ENCODE peak calls at places on chromosomes 5 and 9, in six cellular contexts. W is PC-3, P is fibroblast of lung, J is GM20000, O is B cell, X is tibial nerve. C is an unnamed sample.

GRCh38 chr5:2288968-2289367 is 406.2 kb upstream of the IRX4 start:
- DNase-seq in W (no peak), P (no peak), J (no peak), O (no peak), X (no peak), C (no peak)

GRCh38 chr9:8156336-8156735 is 356.8 kb upstream of the DMAC1 start:
- DNase-seq in W (no peak), P (no peak), J (no peak), O (no peak), X (no peak), C (no peak)

GRCh38 chr9:34337404-34337803 is 8.0 kb downstream of the NUDT2 start:
- DNase-seq in W (peak; percentile 5), P (no peak), J (no peak), O (no peak), X (no peak), C (no peak)

GRCh38 chr9:135335691-135336181 is 143.8 kb upstream of the PPP1R26 start:
- DNase-seq in W (no peak), P (no peak), J (no peak), O (no peak), X (no peak), C (no peak)

GRCh38 chr9:34276772-34277171 is 52.3 kb downstream of the KIF24 start:
- DNase-seq in W (no peak), P (no peak), J (no peak), O (no peak), X (no peak), C (no peak)

GRCh38 chr5:56301041-56301440 is 67.9 kb upstream of the ANKRD55 start:
- DNase-seq in W (peak; percentile 63), P (no peak), J (no peak), O (no peak), X (no peak), C (peak; percentile 95)

GRCh38 chr5:163445345-163445744 is 8.0 kb downstream of the CCNG1 start:
- DNase-seq in W (no peak), P (no peak), J (no peak), O (no peak), X (no peak), C (no peak)

GRCh38 chr9:79353856-79354520 is 217.8 kb upstream of the TLE4 start:
- DNase-seq in W (peak; percentile 53), P (peak; percentile 92), J (no peak), O (no peak), X (no peak), C (peak; percentile 12)

GRCh38 chr5:143593723-143594122 is 190.2 kb upstream of the NR3C1 start:
- DNase-seq in W (no peak), P (no peak), J (no peak), O (no peak), X (no peak), C (no peak)

GRCh38 chr5:102747386-102748166 is 7.5 kb upstream of the PAM start:
- DNase-seq in W (no peak), P (no peak), J (peak; percentile 39), O (no peak), X (no peak), C (no peak)

GRCh38 chr5:124402144-124402581 is 344.3 kb downstream of the ZNF608 start:
- DNase-seq in W (peak; percentile 37), P (peak; percentile 75), J (no peak), O (no peak), X (peak; percentile 29), C (peak; percentile 91)

GRCh38 chr5:159971931-159972461 is 36.9 kb upstream of the TTC1 start:
- DNase-seq in W (no peak), P (peak; percentile 28), J (no peak), O (no peak), X (no peak), C (no peak)

GRCh38 chr5:132417010-132417439 is 47.5 kb downstream of the SLC22A5 start:
- DNase-seq in W (peak; percentile 40), P (no peak), J (no peak), O (no peak), X (no peak), C (peak; percentile 30)

GRCh38 chr5:142360051-142360498 is 35.3 kb upstream of the SPRY4 start:
- DNase-seq in W (no peak), P (no peak), J (no peak), O (no peak), X (no peak), C (no peak)

GRCh38 chr5:37751227-37751626 is 88.6 kb downstream of the GDNF start:
- DNase-seq in W (peak; percentile 73), P (peak; percentile 51), J (no peak), O (no peak), X (no peak), C (no peak)

GRCh38 chr5:7762267-7762666 is 88.7 kb downstream of the CFAP90 start:
- DNase-seq in W (no peak), P (no peak), J (no peak), O (no peak), X (peak; percentile 1), C (peak; percentile 13)
- TF ChIP-seq CTCF in W (peak; percentile 9), P (no peak), J (no peak), O (no peak), X (no peak), C (no peak)

DNA sequence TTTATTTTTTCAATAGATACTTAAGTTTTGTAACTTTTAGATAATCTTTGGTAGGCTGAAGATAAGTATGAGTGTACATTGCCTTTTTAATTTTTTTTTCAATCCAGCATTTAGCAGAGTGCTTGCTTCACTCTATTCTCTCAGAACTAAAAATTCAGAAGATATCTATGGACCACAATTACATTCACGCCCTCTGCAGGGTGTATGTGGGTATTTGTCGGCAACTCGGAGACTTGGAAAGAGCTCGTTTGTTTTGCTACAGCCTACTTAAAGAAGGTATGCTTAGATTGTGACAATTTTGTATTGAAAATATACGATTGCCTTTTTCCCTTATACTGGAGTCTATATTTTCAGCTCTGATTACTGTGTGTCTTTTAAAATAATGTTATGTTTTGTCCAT is 43.8 kb downstream of the ICE1 start:
- DNase-seq in W (no peak), P (no peak), J (no peak), O (no peak), X (no peak), C (no peak)
- TF ChIP-seq CTCF in W (peak; percentile 24), P (no peak), J (no peak), O (no peak), X (no peak), C (no peak)

GRCh38 chr9:19948021-19948420 is 159.2 kb upstream of the SLC24A2 start:
- DNase-seq in W (no peak), P (no peak), J (no peak), O (no peak), X (no peak), C (no peak)

GRCh38 chr9:19940808-19941207 is 152.0 kb upstream of the SLC24A2 start:
- DNase-seq in W (no peak), P (no peak), J (no peak), O (no peak), X (no peak), C (no peak)

DNA sequence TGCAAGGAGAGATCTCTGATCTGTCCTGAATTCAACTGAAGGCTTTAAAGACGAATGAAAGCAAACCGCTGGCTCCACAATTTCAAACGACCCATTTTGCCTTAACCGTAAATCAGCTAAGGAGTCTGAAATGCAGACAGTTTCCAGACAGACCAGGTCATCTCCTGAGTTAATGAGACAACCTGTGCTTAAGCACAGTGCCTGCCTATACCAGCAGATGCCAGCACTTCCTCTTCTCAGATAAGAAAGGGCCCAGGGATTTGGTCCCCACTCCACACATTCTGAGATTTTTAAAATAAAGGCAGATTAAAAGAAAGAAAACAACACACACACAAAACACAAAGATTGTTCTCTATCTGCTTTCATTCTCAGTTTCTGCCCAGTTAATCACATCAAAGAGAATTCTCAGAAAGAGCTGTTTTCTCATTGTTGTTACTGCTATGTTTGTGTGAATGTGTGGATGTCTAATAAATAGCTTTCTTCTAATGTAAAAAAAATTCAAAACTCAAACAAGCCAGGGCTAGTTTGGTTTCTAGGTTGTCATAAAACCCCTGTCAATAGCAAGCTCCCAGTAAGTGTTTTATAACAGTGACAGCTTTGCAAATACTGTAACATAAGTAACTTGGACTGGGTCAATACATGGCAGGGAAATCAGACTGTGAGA is 157.7 kb upstream of the SLC24A2 start:
- DNase-seq in W (peak; percentile 39), P (peak; percentile 36), J (no peak), O (no peak), X (no peak), C (peak; percentile 11)
- TF ChIP-seq CTCF in W (peak; percentile 54), P (peak; percentile 63), J (no peak), O (peak; percentile 19), X (no peak), C (peak; percentile 28)

DNA sequence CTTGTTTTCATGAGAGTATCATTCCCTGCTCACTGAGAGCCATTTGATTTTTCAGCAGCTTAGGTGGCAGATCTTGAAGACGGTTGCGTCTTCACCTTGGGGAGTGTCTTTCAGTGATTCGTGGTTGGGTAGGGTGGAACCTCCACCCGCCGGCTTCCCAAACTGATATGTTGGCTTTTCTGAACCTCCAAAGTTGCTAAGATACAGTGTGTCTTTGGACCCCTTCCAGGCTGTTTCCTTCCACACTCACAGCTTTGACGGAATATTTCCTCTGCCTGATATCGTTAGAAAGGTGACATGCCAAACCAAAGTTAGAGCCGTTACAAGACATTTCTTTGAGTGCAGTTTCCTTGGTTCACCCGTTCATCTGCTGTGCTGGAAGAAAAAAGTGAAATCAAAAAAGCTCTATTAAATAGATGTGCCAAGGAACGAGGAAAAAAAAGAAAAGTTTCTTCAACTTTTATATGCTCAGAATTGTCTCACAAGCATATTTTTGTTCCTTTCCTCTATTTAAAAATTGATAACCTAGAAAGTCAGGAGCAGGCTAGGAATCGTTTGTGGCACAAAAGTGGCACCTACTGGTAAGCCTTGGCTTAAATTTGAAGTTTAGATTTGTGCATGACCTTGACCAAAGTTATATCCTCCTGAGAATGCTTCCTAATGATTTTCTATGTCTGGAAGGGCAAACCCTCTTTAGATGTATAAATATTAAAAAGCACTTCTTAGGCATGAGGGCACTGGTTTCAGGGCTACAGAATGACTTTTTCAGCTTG is 270.7 kb upstream of the WWC1 start:
- DNase-seq in W (peak; percentile 22), P (peak; percentile 46), J (no peak), O (no peak), X (peak; percentile 29), C (peak; percentile 31)
- TF ChIP-seq CTCF in W (peak; percentile 41), P (peak; percentile 34), J (no peak), O (no peak), X (peak; percentile 22), C (peak; percentile 59)

GRCh38 chr5:110082194-110082593 is 392.5 kb downstream of the MAN2A1 start:
- DNase-seq in W (no peak), P (no peak), J (no peak), O (no peak), X (no peak), C (no peak)
- TF ChIP-seq CTCF in W (no peak), P (no peak), J (no peak), O (no peak), X (no peak), C (no peak)

C was measured in MCF 10A.